ENCODE peak calls at places on chromosomes 7 and 10, in seven cellular contexts. A is H7; G is activated naive CD4-positive, alpha-beta T cell treated with Interleukin-2 at 50 U/mL for 16 hours; J is ecto neural progenitor cell; E is endothelial cell of umbilical vein; U is GM19239; M is GM12865. H is an unnamed sample.

GRCh38 chr7:74097937-74098614 is 14.5 kb downstream of the LIMK1 start:
- DNase-seq in A (peak), G (no peak), J (no peak), E (peak), U (no peak), M (no peak), H (peak)

GRCh38 chr7:82810558-82811259 is 352.0 kb downstream of the PCLO start:
- DNase-seq in A (peak), G (no peak), J (no peak), E (peak), U (no peak), M (peak), H (peak)

GRCh38 chr10:21524131-21524525 is 1.4 kb downstream of the SKIDA1 start:
- DNase-seq in A (no peak), G (no peak), J (no peak), E (no peak), U (no peak), M (no peak), H (no peak)

GRCh38 chr7:67553378-67553777 is 556.7 kb downstream of the TYW1 start:
- DNase-seq in A (no peak), G (no peak), J (no peak), E (no peak), U (no peak), M (no peak), H (no peak)

GRCh38 chr10:131453772-131454634 is 142.5 kb upstream of the TCERG1L start:
- DNase-seq in A (peak), G (peak), J (peak), E (no peak), U (peak), M (peak), H (peak)

GRCh38 chr10:101224910-101225823 is 4.1 kb downstream of the LBX1 start:
- DNase-seq in A (peak), G (no peak), J (peak), E (no peak), U (no peak), M (no peak), H (peak)

GRCh38 chr10:116511365-116511764 is 34.4 kb upstream of the PNLIP start:
- DNase-seq in A (no peak), G (no peak), J (no peak), E (no peak), U (no peak), M (no peak), H (no peak)

GRCh38 chr10:124301736-124302135 is 117.0 kb downstream of the OAT start:
- DNase-seq in A (no peak), G (no peak), J (no peak), E (no peak), U (no peak), M (no peak), H (no peak)

GRCh38 chr7:110399421-110399820 is 691.5 kb upstream of the LRRN3 start:
- DNase-seq in A (no peak), G (no peak), J (no peak), E (no peak), U (no peak), M (no peak), H (no peak)

GRCh38 chr10:132264966-132265877 is 42.5 kb downstream of the STK32C start:
- DNase-seq in A (peak), G (no peak), J (no peak), E (no peak), U (no peak), M (no peak), H (no peak)

GRCh38 chr7:21064698-21065648 is 278.3 kb upstream of the SP8 start:
- DNase-seq in A (no peak), G (no peak), J (no peak), E (no peak), U (no peak), M (no peak), H (peak)

GRCh38 chr7:64998865-64999164 is 7.7 kb downstream of the ERV3-1 start:
- DNase-seq in A (no peak), G (no peak), J (no peak), E (no peak), U (no peak), M (no peak), H (no peak)

GRCh38 chr7:156919132-156919713 is 26.2 kb upstream of the LMBR1 start:
- DNase-seq in A (no peak), G (no peak), J (no peak), E (no peak), U (no peak), M (peak), H (no peak)

GRCh38 chr10:21535494-21535818 is 1.4 kb downstream of the MLLT10 start:
- DNase-seq in A (no peak), G (no peak), J (no peak), E (peak), U (no peak), M (no peak), H (no peak)

GRCh38 chr10:58209669-58210068 is 58.0 kb downstream of the IPMK start:
- DNase-seq in A (no peak), G (no peak), J (no peak), E (no peak), U (no peak), M (no peak), H (no peak)

GRCh38 chr7:14858410-14858809 is 44.1 kb downstream of the DGKB start:
- DNase-seq in A (no peak), G (no peak), J (no peak), E (no peak), U (no peak), M (no peak), H (no peak)

GRCh38 chr7:22667562-22668239 is 59.3 kb upstream of the IL6 start:
- DNase-seq in A (peak), G (no peak), J (no peak), E (peak), U (no peak), M (no peak), H (peak)

H was measured in Daoy.